ENCODE peak calls at places on chromosomes 16 and 17, in ten cellular contexts. G is GM23248; N is neural progenitor cell; C is lung; D is colonic mucosa; T is heart left ventricle; O is CD8-positive, alpha-beta memory T cell; Q is CD4-positive, CD25-positive, alpha-beta regulatory T cell; W is uterus; R is cardiac muscle cell. Y is an unnamed sample.

GRCh38 chr17:46950997-46951621 is 27.9 kb downstream of the RPRML start:
- DNase-seq in R (peak; percentile 8), T (no peak), D (no peak), G (no peak), C (no peak), O (no peak), N (peak; percentile 41), Q (no peak), W (no peak), Y (no peak)

GRCh38 chr16:89949121-89949742 is 677 bp downstream of the DEF8 start:
- DNase-seq in Q (no peak), N (no peak), T (no peak), D (no peak), C (no peak), O (no peak), G (peak; percentile 30), W (no peak), R (no peak), Y (no peak)

GRCh38 chr17:2511138-2511461 is 588 bp downstream of the METTL16 start:
- DNase-seq in G (no peak), T (no peak), Q (no peak), O (no peak), R (no peak), C (no peak), D (no peak), N (no peak), W (no peak), Y (no peak)

GRCh38 chr16:4693956-4694663 is 748 bp downstream of the NUDT16L1 start:
- DNase-seq in O (peak; percentile 38), T (peak; percentile 69), N (peak; percentile 37), W (peak; percentile 76), R (peak; percentile 81), Q (peak; percentile 61), G (peak; percentile 62), C (no peak), D (peak; percentile 60), Y (no peak)

GRCh38 chr16:30997000-30997886 is 12.2 kb downstream of the HSD3B7 start:
- DNase-seq in T (peak; percentile 83), W (peak; percentile 89), R (peak; percentile 76), N (peak; percentile 87), C (peak; percentile 86), O (peak; percentile 81), D (peak; percentile 91), G (peak; percentile 92), Q (peak; percentile 75), Y (peak; percentile 81)

GRCh38 chr17:74145756-74146155 is 57.7 kb upstream of the RPL38 start:
- DNase-seq in N (no peak), Q (no peak), R (no peak), C (no peak), O (no peak), D (no peak), W (no peak), G (no peak), T (no peak), Y (peak; percentile 12)

GRCh38 chr16:87086575-87086974 is 230.6 kb downstream of the C16orf95 start:
- DNase-seq in G (peak; percentile 9), W (no peak), T (no peak), O (no peak), D (no peak), Q (no peak), R (peak; percentile 20), C (no peak), N (no peak), Y (no peak)

GRCh38 chr17:80663783-80664206 is 119.2 kb downstream of the RPTOR start:
- DNase-seq in W (peak; percentile 51), O (no peak), G (peak; percentile 86), T (no peak), R (no peak), C (peak; percentile 33), Q (peak; percentile 83), N (no peak), D (no peak), Y (peak; percentile 36)

GRCh38 chr16:87316923-87317765 is at the start of gene C16orf95:
- DNase-seq in R (peak; percentile 96), Q (peak; percentile 96), C (peak; percentile 98), N (peak; percentile 97), G (peak; percentile 97), D (peak; percentile 98), O (peak; percentile 93), T (peak; percentile 97), W (peak; percentile 96), Y (peak; percentile 96)

GRCh38 chr17:26807024-26807423 is 486.9 kb upstream of the WSB1 start:
- DNase-seq in N (no peak), O (no peak), D (no peak), T (no peak), Q (no peak), G (no peak), W (no peak), R (no peak), C (no peak), Y (no peak)

GRCh38 chr17:1021147-1021546 is 24.2 kb downstream of the TIMM22 start:
- DNase-seq in W (no peak), T (no peak), R (no peak), D (no peak), G (no peak), N (no peak), O (no peak), C (no peak), Q (no peak), Y (no peak)

GRCh38 chr17:30969989-30970680 is 704 bp upstream of the RNF135 start:
- DNase-seq in O (no peak), Q (peak; percentile 54), N (peak; percentile 54), W (peak; percentile 23), R (peak; percentile 23), G (peak; percentile 53), T (no peak), C (no peak), D (peak; percentile 70), Y (peak; percentile 60)

GRCh38 chr17:78748730-78749317 is 33.2 kb downstream of the CYTH1 start:
- DNase-seq in Q (peak; percentile 98), G (peak; percentile 86), W (peak; percentile 33), R (peak; percentile 54), C (peak; percentile 62), O (peak; percentile 61), T (peak; percentile 60), N (no peak), D (peak; percentile 71), Y (peak; percentile 74)

GRCh38 chr16:86258713-86259112 is 251.6 kb upstream of the FOXF1 start:
- DNase-seq in T (no peak), C (no peak), R (no peak), N (no peak), D (peak; percentile 15), Q (no peak), O (no peak), G (no peak), W (no peak), Y (no peak)

GRCh38 chr16:83011101-83011720 is 384.4 kb downstream of the CDH13 start:
- DNase-seq in O (no peak), G (no peak), N (no peak), R (no peak), C (no peak), W (no peak), Q (no peak), D (no peak), T (no peak), Y (no peak)

GRCh38 chr17:67105213-67105612 is 60.9 kb downstream of the CACNG1 start:
- DNase-seq in O (no peak), W (no peak), R (peak; percentile 80), D (no peak), N (no peak), C (no peak), G (peak; percentile 87), Q (no peak), T (no peak), Y (no peak)

GRCh38 chr16:804193-805048 is 3.9 kb upstream of the GNG13 start:
- DNase-seq in T (no peak), R (no peak), O (no peak), Q (no peak), N (no peak), G (no peak), W (no peak), D (no peak), C (no peak), Y (no peak)
- H3K4me1 ChIP-seq in T (peaks cover 12% of the 10 kb centered on the region), R (peaks cover 4% of the 10 kb centered on the region), O (peaks cover 7% of the 10 kb centered on the region), Q (peaks cover 14% of the 10 kb centered on the region), N (peaks cover 18% of the 10 kb centered on the region), G (peaks cover 3% of the 10 kb centered on the region), W (no peaks in the 10 kb centered on the region), D (no peaks in the 10 kb centered on the region), C (no peaks in the 10 kb centered on the region), Y (peaks cover 18% of the 10 kb centered on the region)

DNA sequence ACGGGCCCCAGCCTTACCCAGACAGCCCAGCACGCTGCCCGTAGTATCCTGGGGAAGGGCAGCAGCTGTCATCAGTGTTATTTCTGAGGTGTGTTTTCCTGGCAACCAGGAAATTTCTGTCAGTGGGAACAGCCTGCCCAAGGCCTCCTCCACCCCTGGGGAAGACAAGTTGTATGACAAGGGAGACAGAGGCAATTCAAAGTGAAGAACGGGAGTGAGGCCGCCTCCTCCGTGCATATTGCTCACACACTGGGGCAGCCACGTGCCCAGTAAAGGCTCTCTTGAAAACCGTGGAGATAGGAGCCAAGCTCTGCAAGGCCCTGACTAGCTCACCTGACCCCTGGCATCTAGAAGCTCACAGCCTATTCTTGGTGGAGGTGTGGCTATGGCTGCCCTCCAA is 57.6 kb downstream of the RAI1 start:
- DNase-seq in N (no peak), R (no peak), D (peak; percentile 65), O (no peak), T (peak; percentile 76), G (peak; percentile 41), Q (no peak), W (no peak), C (no peak), Y (no peak)
- H3K27ac ChIP-seq in N (no peak overlapping the region), R (peak overlapping the region; percentile 24), D (peak overlapping the region; percentile 77), O (no peak overlapping the region), T (no peak overlapping the region), G (no peak overlapping the region), Q (no peak overlapping the region), W (peak overlapping the region; percentile 71), C (peak overlapping the region; percentile 55), Y (no peak overlapping the region)

DNA sequence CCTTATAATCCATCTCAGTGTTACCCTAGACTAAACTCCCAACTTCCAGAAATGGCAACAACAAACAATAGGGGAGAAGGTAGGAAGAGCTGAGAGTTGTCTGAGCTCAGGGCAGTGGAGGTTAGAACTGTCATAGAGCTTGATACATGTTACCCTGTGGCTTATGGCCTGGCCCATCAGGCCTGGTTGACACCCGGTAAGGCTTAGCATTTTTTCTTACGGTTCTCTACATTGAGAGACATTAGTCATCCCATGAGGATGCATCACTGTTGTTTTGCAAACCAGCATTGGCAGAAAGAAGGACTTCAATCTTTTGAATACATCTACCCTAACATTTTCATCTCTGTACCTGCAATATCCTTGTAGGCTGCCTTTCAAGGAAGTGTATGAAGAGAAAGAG is 226.6 kb downstream of the PHKB start:
- DNase-seq in W (no peak), C (no peak), O (no peak), T (no peak), D (no peak), G (no peak), Q (no peak), N (no peak), R (no peak), Y (no peak)
- H3K36me3 ChIP-seq in W (peaks cover 2% of the 10 kb centered on the region), C (peaks cover 14% of the 10 kb centered on the region), O (peaks cover 10% of the 10 kb centered on the region), T (peaks cover 6% of the 10 kb centered on the region), D (peaks cover 6% of the 10 kb centered on the region), G (peaks cover 13% of the 10 kb centered on the region), Q (peaks cover 40% of the 10 kb centered on the region), N (peaks cover 7% of the 10 kb centered on the region), R (peaks cover 28% of the 10 kb centered on the region), Y (peaks cover 62% of the 10 kb centered on the region)

GRCh38 chr17:29038511-29039300 is 4.2 kb upstream of the PIPOX start:
- DNase-seq in G (no peak), W (no peak), T (no peak), C (no peak), N (peak; percentile 47), R (no peak), Q (no peak), O (no peak), D (no peak), Y (no peak)
- H3K4me1 ChIP-seq in G (peaks cover 6% of the 10 kb centered on the region), W (no peaks in the 10 kb centered on the region), T (peaks cover 6% of the 10 kb centered on the region), C (no peaks in the 10 kb centered on the region), N (peaks cover 54% of the 10 kb centered on the region), R (peaks cover 17% of the 10 kb centered on the region), Q (no peaks in the 10 kb centered on the region), O (no peaks in the 10 kb centered on the region), D (no peaks in the 10 kb centered on the region), Y (no peaks in the 10 kb centered on the region)

GRCh38 chr17:41049110-41049509 is 2.0 kb upstream of the KRTAP2-1 start:
- DNase-seq in R (no peak), D (no peak), N (no peak), W (no peak), C (no peak), Q (no peak), O (no peak), G (peak; percentile 86), T (no peak), Y (no peak)
- H3K27ac ChIP-seq in R (no peak overlapping the region), D (no peak overlapping the region), N (no peak overlapping the region), W (no peak overlapping the region), C (no peak overlapping the region), Q (no peak overlapping the region), O (no peak overlapping the region), G (peak overlapping the region; percentile 84), T (no peak overlapping the region), Y (no peak overlapping the region)

Y was measured in tibial artery.